ENCODE peak calls at places on chromosomes 11 and 22, in eight cellular contexts. C is A549, X is HCT116, V is adrenal gland, Q is NB4, Z is IMR-90, D is uterus, Y is lower leg skin. M is an unnamed sample.

GRCh38 chr11:1774886-1775285 is 11.2 kb upstream of the CTSD start:
- DNase-seq in C (no peak), X (no peak), V (no peak), Q (no peak), Z (no peak), D (no peak), Y (peak), M (no peak)

GRCh38 chr11:75606099-75606498 is 44.0 kb downstream of the SERPINH1 start:
- DNase-seq in C (no peak), X (no peak), V (no peak), Q (no peak), Z (no peak), D (no peak), Y (no peak), M (no peak)

GRCh38 chr22:44604455-44604854 is 97.5 kb upstream of the PRR5 start:
- DNase-seq in C (no peak), X (no peak), V (no peak), Q (no peak), Z (no peak), D (no peak), Y (no peak), M (no peak)

GRCh38 chr22:20531404-20532181 is 24.2 kb downstream of the MED15 start:
- DNase-seq in C (peak), X (peak), V (peak), Q (no peak), Z (peak), D (peak), Y (peak), M (peak)

GRCh38 chr11:47714554-47715081 is 551 bp downstream of the AGBL2 start:
- DNase-seq in C (no peak), X (no peak), V (peak), Q (peak), Z (no peak), D (peak), Y (peak), M (no peak)

GRCh38 chr11:84496122-84496521 is 1131.0 kb downstream of the DLG2 start:
- DNase-seq in C (no peak), X (no peak), V (no peak), Q (no peak), Z (no peak), D (no peak), Y (no peak), M (no peak)

GRCh38 chr22:28607710-28608109 is 71.9 kb downstream of the TTC28 start:
- DNase-seq in C (no peak), X (no peak), V (no peak), Q (no peak), Z (peak), D (no peak), Y (no peak), M (no peak)

GRCh38 chr11:102794382-102794781 is 3.6 kb downstream of the MMP1 start:
- DNase-seq in C (peak), X (peak), V (no peak), Q (peak), Z (peak), D (no peak), Y (no peak), M (no peak)

GRCh38 chr22:46546466-46547178 is 9.2 kb upstream of the CELSR1 start:
- DNase-seq in C (no peak), X (no peak), V (peak), Q (no peak), Z (peak), D (peak), Y (no peak), M (no peak)

GRCh38 chr11:46237248-46238077 is 40.0 kb upstream of the CREB3L1 start:
- DNase-seq in C (peak), X (peak), V (peak), Q (peak), Z (peak), D (peak), Y (peak), M (no peak)

GRCh38 chr11:45432100-45432499 is 146.0 kb upstream of the SYT13 start:
- DNase-seq in C (no peak), X (no peak), V (no peak), Q (no peak), Z (no peak), D (no peak), Y (no peak), M (no peak)

GRCh38 chr22:26894766-26895485 is 237.5 kb downstream of the MIAT start:
- DNase-seq in C (peak), X (peak), V (peak), Q (no peak), Z (peak), D (no peak), Y (no peak), M (no peak)

GRCh38 chr11:55726715-55727324 is 46.4 kb upstream of the OR5D13 start:
- DNase-seq in C (no peak), X (no peak), V (no peak), Q (peak), Z (no peak), D (no peak), Y (no peak), M (no peak)

GRCh38 chr11:79940976-79941735 is 500.3 kb upstream of the TENM4 start:
- DNase-seq in C (no peak), X (no peak), V (no peak), Q (no peak), Z (peak), D (no peak), Y (no peak), M (no peak)

GRCh38 chr22:21734540-21735197 is 925 bp downstream of the YPEL1 start:
- DNase-seq in C (no peak), X (no peak), V (no peak), Q (peak), Z (no peak), D (no peak), Y (no peak), M (no peak)

GRCh38 chr11:63567044-63567840 is 4.1 kb upstream of the PLAAT2 start:
- DNase-seq in C (peak), X (peak), V (peak), Q (peak), Z (peak), D (no peak), Y (no peak), M (no peak)

GRCh38 chr22:39013923-39014722 is at the start of gene APOBEC3C:
- DNase-seq in C (peak), X (peak), V (peak), Q (peak), Z (peak), D (peak), Y (peak), M (peak)
- TF ChIP-seq CTCF in C (no peak), X (no peak), V (no peak), Q (no peak), Z (peak), D (no peak), Y (no peak), M (no peak)

DNA sequence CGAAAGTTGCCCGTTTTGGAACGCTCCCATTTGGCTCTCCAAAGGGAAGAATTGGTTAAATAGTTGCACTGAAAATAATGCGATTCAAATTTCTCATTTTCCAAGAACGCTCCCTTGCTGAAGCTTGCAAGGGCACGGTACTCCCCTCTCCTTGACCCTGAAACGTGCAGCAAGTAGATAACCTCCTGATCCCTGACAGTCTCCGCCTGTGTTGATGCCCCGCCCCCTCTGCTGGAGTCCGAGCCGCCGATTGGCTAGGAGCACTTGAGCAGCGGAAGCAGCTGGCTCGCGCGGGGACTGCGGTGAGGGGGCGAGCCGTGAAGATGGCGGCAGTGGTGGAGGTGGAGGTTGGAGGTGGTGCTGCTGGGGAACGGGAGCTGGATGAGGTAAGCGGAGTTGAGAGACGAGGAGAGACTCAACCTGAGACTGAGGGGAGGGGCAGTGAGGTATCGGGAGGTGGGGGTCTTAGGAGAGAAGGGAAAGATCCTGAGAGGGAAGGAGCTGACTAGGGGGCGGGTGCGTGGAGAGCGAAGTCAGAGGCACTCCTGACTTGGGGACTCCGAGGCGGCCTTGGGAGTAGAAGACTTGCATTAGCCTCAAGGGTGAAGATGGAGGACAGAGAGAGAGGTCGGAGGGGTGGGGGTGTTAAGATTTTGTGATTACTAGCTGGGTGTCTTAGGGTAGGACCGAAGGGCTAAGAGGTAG is at the start of gene RNF121:
- DNase-seq in C (peak), X (peak), V (peak), Q (peak), Z (peak), D (peak), Y (peak), M (peak)
- TF ChIP-seq POLR2A in C (peak), X (peak), V (peak), Q (peak), Z (peak), D (peak), Y (no peak), M (peak)

GRCh38 chr11:67260406-67260805 is 5.9 kb upstream of the GRK2 start:
- DNase-seq in C (no peak), X (no peak), V (peak), Q (no peak), Z (no peak), D (no peak), Y (no peak), M (no peak)

GRCh38 chr11:67264260-67264659 is 2.0 kb upstream of the GRK2 start:
- DNase-seq in C (no peak), X (no peak), V (no peak), Q (no peak), Z (no peak), D (no peak), Y (no peak), M (no peak)

GRCh38 chr11:67261942-67262681 is 4.2 kb upstream of the GRK2 start:
- DNase-seq in C (no peak), X (no peak), V (no peak), Q (no peak), Z (no peak), D (peak), Y (no peak), M (no peak)

GRCh38 chr11:67262731-67263675 is 3.3 kb upstream of the GRK2 start:
- DNase-seq in C (peak), X (peak), V (peak), Q (peak), Z (peak), D (peak), Y (peak), M (peak)

GRCh38 chr11:67261635-67261941 is 4.7 kb upstream of the GRK2 start:
- DNase-seq in C (no peak), X (no peak), V (no peak), Q (no peak), Z (no peak), D (no peak), Y (no peak), M (no peak)
- TF ChIP-seq CTCF in C (peak), X (peak), V (no peak), Q (no peak), Z (peak), D (peak), Y (no peak), M (no peak)

GRCh38 chr11:66591175-66591574 is 1.7 kb downstream of the CCDC87 start:
- DNase-seq in C (no peak), X (no peak), V (no peak), Q (no peak), Z (no peak), D (no peak), Y (no peak), M (no peak)

GRCh38 chr11:66593650-66594049 is 665 bp downstream of the CCS start:
- DNase-seq in C (no peak), X (no peak), V (no peak), Q (no peak), Z (no peak), D (no peak), Y (no peak), M (no peak)

GRCh38 chr11:66593303-66593635 is 284 bp downstream of the CCS start:
- DNase-seq in C (no peak), X (no peak), V (no peak), Q (no peak), Z (no peak), D (no peak), Y (no peak), M (no peak)

GRCh38 chr11:66589996-66590675 is 2.7 kb downstream of the CCDC87 start:
- DNase-seq in C (no peak), X (no peak), V (no peak), Q (no peak), Z (no peak), D (no peak), Y (no peak), M (no peak)

GRCh38 chr11:66592457-66593302 is at the start of the genes CCDC87 and CCS:
- DNase-seq in C (peak), X (peak), V (peak), Q (peak), Z (peak), D (peak), Y (peak), M (peak)
- TF ChIP-seq POLR2A in C (peak), X (peak), V (peak), Q (peak), Z (peak), D (peak), Y (no peak), M (peak)

GRCh38 chr22:49959782-49960158 is 802 bp upstream of the PIM3 start:
- DNase-seq in C (no peak), X (no peak), V (peak), Q (no peak), Z (no peak), D (no peak), Y (no peak), M (peak)

GRCh38 chr22:49961601-49962011 is 1.0 kb downstream of the PIM3 start:
- DNase-seq in C (no peak), X (no peak), V (no peak), Q (no peak), Z (no peak), D (no peak), Y (peak), M (no peak)

GRCh38 chr22:49962012-49962750 is 1.6 kb downstream of the PIM3 start:
- DNase-seq in C (peak), X (no peak), V (peak), Q (peak), Z (peak), D (peak), Y (peak), M (peak)

GRCh38 chr22:49960159-49960966 is at the start of gene PIM3:
- DNase-seq in C (peak), X (peak), V (peak), Q (peak), Z (peak), D (peak), Y (peak), M (peak)

DNA sequence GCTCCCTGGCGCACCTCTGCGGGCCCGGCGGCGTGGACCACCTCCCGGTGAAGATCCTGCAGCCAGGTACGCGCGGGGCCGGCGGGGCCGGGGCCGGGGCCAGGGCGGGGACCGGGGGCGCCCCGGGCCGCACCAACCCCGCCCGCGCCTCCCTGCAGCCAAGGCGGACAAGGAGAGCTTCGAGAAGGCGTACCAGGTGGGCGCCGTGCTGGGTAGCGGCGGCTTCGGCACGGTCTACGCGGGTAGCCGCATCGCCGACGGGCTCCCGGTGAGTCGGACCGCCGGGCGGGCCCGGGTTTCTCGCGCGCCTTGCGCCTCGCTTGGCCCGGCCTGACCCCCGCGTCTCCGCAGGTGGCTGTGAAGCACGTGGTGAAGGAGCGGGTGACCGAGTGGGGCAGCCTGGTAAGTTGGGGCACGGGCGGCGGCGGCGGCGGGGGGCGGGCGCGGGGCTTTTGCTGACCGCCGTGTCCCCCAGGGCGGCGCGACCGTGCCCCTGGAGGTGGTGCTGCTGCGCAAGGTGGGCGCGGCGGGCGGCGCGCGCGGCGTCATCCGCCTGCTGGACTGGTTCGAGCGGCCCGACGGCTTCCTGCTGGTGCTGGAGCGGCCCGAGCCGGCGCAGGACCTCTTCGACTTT is 512 bp downstream of the PIM3 start:
- DNase-seq in C (no peak), X (no peak), V (peak), Q (peak), Z (no peak), D (peak), Y (peak), M (peak)
- TF ChIP-seq CTCF in C (no peak), X (no peak), V (no peak), Q (no peak), Z (no peak), D (no peak), Y (no peak), M (no peak)

GRCh38 chr22:37657590-37658132 is 862 bp upstream of the PDXP start:
- DNase-seq in C (no peak), X (no peak), V (no peak), Q (peak), Z (peak), D (no peak), Y (no peak), M (no peak)
- TF ChIP-seq POLR2A in C (no peak), X (peak), V (no peak), Q (peak), Z (no peak), D (no peak), Y (no peak), M (peak)

DNA sequence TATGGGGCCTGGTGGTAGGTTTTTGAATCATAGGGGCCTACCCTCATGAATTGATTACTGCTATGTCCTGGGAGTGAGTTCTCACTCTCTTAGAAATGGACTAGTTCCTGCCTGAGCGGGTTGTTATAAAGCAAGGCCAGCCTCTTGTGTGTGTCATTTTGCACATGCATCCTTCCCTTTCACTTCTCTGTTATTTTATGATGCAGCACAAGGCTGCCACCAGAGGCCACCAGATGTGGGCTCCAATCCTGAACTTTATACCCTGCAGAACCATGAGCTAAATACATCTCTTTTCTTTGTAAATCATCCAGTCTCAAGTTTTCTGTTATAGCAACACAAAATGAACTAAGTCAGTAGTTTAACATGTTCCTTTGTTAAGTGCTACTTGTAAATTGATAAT is 251.4 kb downstream of the BLID start:
- DNase-seq in C (no peak), X (no peak), V (no peak), Q (no peak), Z (no peak), D (no peak), Y (no peak), M (no peak)
- TF ChIP-seq CTCF in C (no peak), X (no peak), V (peak), Q (no peak), Z (no peak), D (no peak), Y (no peak), M (no peak)

GRCh38 chr11:353315-353857 is 15.9 kb upstream of the B4GALNT4 start:
- DNase-seq in C (no peak), X (no peak), V (peak), Q (no peak), Z (peak), D (peak), Y (peak), M (peak)
- TF ChIP-seq POLR2A in C (no peak), X (no peak), V (no peak), Q (no peak), Z (no peak), D (no peak), Y (no peak), M (peak)

DNA sequence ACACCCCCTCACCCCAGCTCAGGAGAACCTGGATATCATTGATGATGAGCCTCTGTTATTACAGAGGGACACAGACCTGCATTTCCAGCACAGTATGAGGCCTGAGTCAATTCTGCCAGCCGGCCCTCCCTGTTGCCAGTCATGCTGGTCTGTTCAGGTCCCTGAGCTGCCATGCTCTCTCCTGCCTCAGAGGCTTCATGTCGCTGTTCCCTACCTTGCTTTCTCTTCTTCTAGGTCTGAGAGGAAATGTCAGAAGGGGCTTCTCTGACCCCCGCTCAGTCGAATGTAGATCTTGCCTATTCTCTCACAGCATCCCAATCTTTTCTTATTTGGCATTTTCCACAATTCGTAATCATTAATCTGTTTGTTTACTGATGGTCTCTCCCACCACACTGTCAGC is 21.8 kb upstream of the ABCC8 start:
- DNase-seq in C (no peak), X (no peak), V (no peak), Q (peak), Z (no peak), D (no peak), Y (no peak), M (no peak)
- TF ChIP-seq CTCF in C (no peak), X (no peak), V (no peak), Q (no peak), Z (peak), D (no peak), Y (no peak), M (peak)

M was measured in gastrocnemius medialis.